ENCODE peak calls at places on chromosomes 12 and 14, in seven cellular contexts. C is nephron progenitor cell, U is fibroblast of lung, O is fibroblast of the aortic adventitia, Q is B cell, I is spleen, G is OCI-LY7. K is an unnamed sample.

GRCh38 chr12:116582610-116583009 is 23.4 kb downstream of the MAP1LC3B2 start:
- DNase-seq in C (no peak), U (peak; percentile 73), O (peak; percentile 95), Q (no peak), I (no peak), G (no peak), K (no peak)

GRCh38 chr14:104659764-104660523 is 29.5 kb upstream of the INF2 start:
- DNase-seq in C (no peak), U (no peak), O (no peak), Q (no peak), I (peak; percentile 84), G (peak; percentile 84), K (peak; percentile 74)

GRCh38 chr14:89477391-89477790 is 60.4 kb upstream of the FOXN3 start:
- DNase-seq in C (no peak), U (no peak), O (peak; percentile 27), Q (no peak), I (peak; percentile 27), G (no peak), K (no peak)

GRCh38 chr12:84738481-84738972 is 174.1 kb downstream of the SLC6A15 start:
- DNase-seq in C (no peak), U (peak; percentile 83), O (peak; percentile 88), Q (no peak), I (no peak), G (no peak), K (no peak)

GRCh38 chr12:124243936-124244335 is 51.0 kb upstream of the RFLNA start:
- DNase-seq in C (no peak), U (no peak), O (no peak), Q (no peak), I (no peak), G (no peak), K (no peak)

GRCh38 chr14:105069887-105070759 is 4.9 kb upstream of the GPR132 start:
- DNase-seq in C (no peak), U (no peak), O (no peak), Q (no peak), I (peak; percentile 86), G (no peak), K (peak; percentile 83)

GRCh38 chr12:108980831-108981618 is 39.8 kb downstream of the SVOP start:
- DNase-seq in C (no peak), U (peak; percentile 85), O (peak; percentile 76), Q (no peak), I (no peak), G (no peak), K (no peak)

GRCh38 chr12:110548678-110549077 is 34.4 kb downstream of the PPTC7 start:
- DNase-seq in C (no peak), U (peak; percentile 41), O (no peak), Q (no peak), I (no peak), G (no peak), K (no peak)

GRCh38 chr12:49955899-49956662 is 5.5 kb downstream of the AQP2 start:
- DNase-seq in C (no peak), U (no peak), O (no peak), Q (no peak), I (peak; percentile 21), G (no peak), K (no peak)

GRCh38 chr12:115337693-115338543 is 653.9 kb upstream of the TBX3 start:
- DNase-seq in C (no peak), U (peak; percentile 88), O (peak; percentile 87), Q (no peak), I (no peak), G (no peak), K (no peak)

GRCh38 chr12:78612224-78612623 is 252.3 kb upstream of the SYT1 start:
- DNase-seq in C (no peak), U (no peak), O (no peak), Q (no peak), I (no peak), G (no peak), K (no peak)

GRCh38 chr12:78797201-78797931 is 67.2 kb upstream of the SYT1 start:
- DNase-seq in C (no peak), U (peak; percentile 82), O (peak; percentile 48), Q (no peak), I (no peak), G (no peak), K (no peak)

GRCh38 chr14:105538481-105539049 is 12.2 kb downstream of the TMEM121 start:
- DNase-seq in C (no peak), U (no peak), O (no peak), Q (no peak), I (no peak), G (no peak), K (no peak)

GRCh38 chr12:18400186-18400585 is 138.9 kb downstream of the PIK3C2G start:
- DNase-seq in C (no peak), U (peak; percentile 75), O (peak; percentile 43), Q (no peak), I (no peak), G (no peak), K (no peak)

GRCh38 chr12:66072566-66072965 is 58.0 kb downstream of the LLPH start:
- DNase-seq in C (no peak), U (no peak), O (no peak), Q (no peak), I (no peak), G (no peak), K (peak; percentile 43)

GRCh38 chr12:111429760-111430417 is 24.2 kb downstream of the SH2B3 start:
- DNase-seq in C (no peak), U (no peak), O (no peak), Q (no peak), I (no peak), G (no peak), K (peak; percentile 59)

GRCh38 chr14:31788340-31788739 is 227.1 kb downstream of the NUBPL start:
- DNase-seq in C (no peak), U (no peak), O (no peak), Q (no peak), I (no peak), G (no peak), K (no peak)

GRCh38 chr12:228846-229200 is 14.9 kb upstream of the SLC6A12 start:
- DNase-seq in C (no peak), U (no peak), O (no peak), Q (no peak), I (no peak), G (no peak), K (no peak)

GRCh38 chr12:60101715-60102114 is 505.9 kb downstream of the SLC16A7 start:
- DNase-seq in C (no peak), U (peak; percentile 72), O (peak; percentile 75), Q (no peak), I (no peak), G (no peak), K (no peak)

GRCh38 chr14:74647834-74648361 is 35.9 kb upstream of the LTBP2 start:
- DNase-seq in C (no peak), U (no peak), O (no peak), Q (no peak), I (no peak), G (no peak), K (no peak)

GRCh38 chr12:109743076-109743910 is 29.7 kb downstream of the FAM222A start:
- DNase-seq in C (peak; percentile 7), U (no peak), O (no peak), Q (no peak), I (peak; percentile 61), G (no peak), K (no peak)

GRCh38 chr14:95830386-95830785 is 46.2 kb upstream of the TUNAR start:
- DNase-seq in C (no peak), U (no peak), O (no peak), Q (no peak), I (no peak), G (no peak), K (no peak)

GRCh38 chr12:20370841-20371240 is 2.5 kb downstream of the PDE3A start:
- DNase-seq in C (no peak), U (no peak), O (no peak), Q (no peak), I (no peak), G (no peak), K (no peak)

DNA sequence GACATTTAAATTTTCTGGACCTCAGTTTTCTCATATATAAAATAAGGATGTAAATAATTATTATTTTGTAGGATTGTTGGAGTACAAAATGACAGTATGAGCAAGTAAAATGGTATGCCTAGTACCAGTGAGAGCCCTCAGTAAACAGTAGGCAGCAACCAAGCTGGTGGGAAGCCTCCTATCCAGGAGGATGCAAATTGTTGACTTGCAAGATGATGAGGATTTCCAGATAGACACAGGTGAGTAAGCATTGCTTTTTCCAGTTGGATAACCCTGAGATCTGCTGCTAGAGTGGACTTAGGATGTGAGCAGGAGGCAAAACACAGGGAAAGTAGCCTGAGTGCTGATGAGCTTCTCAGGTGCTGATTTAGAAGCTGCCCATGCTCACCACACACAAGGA is 28.2 kb upstream of the AMIGO2 start:
- DNase-seq in C (no peak), U (no peak), O (no peak), Q (no peak), I (no peak), G (no peak), K (no peak)
- TF ChIP-seq CTCF in C (no peak), U (no peak), O (no peak), Q (no peak), I (no peak), G (no peak), K (no peak)

GRCh38 chr14:21924479-21924878 is 250.9 kb upstream of the OR4E1 start:
- DNase-seq in C (no peak), U (no peak), O (no peak), Q (peak; percentile 20), I (peak; percentile 87), G (peak; percentile 98), K (no peak)
- TF ChIP-seq CTCF in C (no peak), U (no peak), O (no peak), Q (peak; percentile 38), I (peak; percentile 32), G (peak; percentile 62), K (no peak)

GRCh38 chr14:68797180-68797670 is 4.4 kb upstream of the ZFP36L1 start:
- DNase-seq in C (no peak), U (no peak), O (no peak), Q (no peak), I (peak; percentile 74), G (no peak), K (no peak)

GRCh38 chr14:68794130-68794855 is 1.4 kb upstream of the ZFP36L1 start:
- DNase-seq in C (peak; percentile 54), U (peak; percentile 94), O (peak; percentile 94), Q (peak; percentile 68), I (peak; percentile 97), G (peak; percentile 76), K (peak; percentile 53)

GRCh38 chr14:68794856-68795601 is 2.2 kb upstream of the ZFP36L1 start:
- DNase-seq in C (peak; percentile 39), U (peak; percentile 96), O (peak; percentile 97), Q (no peak), I (peak; percentile 82), G (peak; percentile 59), K (peak; percentile 39)

GRCh38 chr14:68796418-68797101 is 3.7 kb upstream of the ZFP36L1 start:
- DNase-seq in C (no peak), U (no peak), O (no peak), Q (no peak), I (peak; percentile 52), G (no peak), K (no peak)

GRCh38 chr14:68795602-68796417 is 2.9 kb upstream of the ZFP36L1 start:
- DNase-seq in C (peak; percentile 77), U (peak; percentile 79), O (peak; percentile 86), Q (peak; percentile 83), I (peak; percentile 97), G (peak; percentile 90), K (peak; percentile 79)
- TF ChIP-seq CTCF in C (peak; percentile 83), U (peak; percentile 52), O (peak; percentile 74), Q (peak; percentile 62), I (peak; percentile 98), G (peak; percentile 71), K (peak; percentile 51)

DNA sequence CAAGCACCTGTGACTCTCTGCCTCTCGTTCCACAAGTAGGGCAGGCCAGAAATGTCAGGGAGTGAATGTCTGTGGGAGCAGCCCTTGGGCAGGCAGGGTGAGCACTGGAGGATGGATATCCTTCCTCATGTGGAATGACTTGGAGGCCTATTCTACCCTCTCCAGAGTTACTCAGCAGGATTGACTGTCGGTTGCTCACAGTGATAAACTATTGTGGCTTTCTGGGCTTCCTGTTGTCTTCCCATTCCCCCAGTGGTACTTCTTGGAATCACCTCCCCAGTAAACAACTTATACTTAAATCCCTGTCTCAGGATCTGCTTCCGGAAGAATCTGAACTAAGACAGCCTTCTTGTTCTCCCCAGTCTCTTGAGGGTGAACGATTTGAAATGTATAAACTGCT is 79.6 kb upstream of the MANSC4 start:
- DNase-seq in C (no peak), U (peak; percentile 15), O (no peak), Q (no peak), I (no peak), G (no peak), K (no peak)
- TF ChIP-seq CTCF in C (no peak), U (no peak), O (no peak), Q (no peak), I (no peak), G (no peak), K (no peak)